ENCODE peak calls at places on chromosomes 12 and 14, in six cellular contexts. S is K562, A is H1, D is GM12878, W is GM12892, M is HepG2. L is an unnamed sample.

GRCh38 chr12:126507231-126507630 is 1442.0 kb downstream of the AACS start:
- DNase-seq in D (no peak), A (no peak), W (no peak), S (no peak), M (no peak), L (no peak)

GRCh38 chr12:26047401-26048226 is 77.2 kb downstream of the BHLHE41 start:
- DNase-seq in A (peak), M (no peak), W (no peak), S (no peak), D (no peak), L (no peak)

GRCh38 chr14:20690848-20691640 is 2.5 kb downstream of the ANG start:
- DNase-seq in M (peak), D (peak), W (no peak), A (peak), S (peak), L (peak)

GRCh38 chr14:23349156-23349845 is 3.4 kb downstream of the SLC22A17 start:
- DNase-seq in W (no peak), S (no peak), D (no peak), M (no peak), A (no peak), L (no peak)

GRCh38 chr14:53226553-53226952 is 73.4 kb upstream of the DDHD1 start:
- DNase-seq in M (no peak), S (no peak), D (no peak), A (no peak), W (no peak), L (no peak)

GRCh38 chr12:23862746-23863145 is 86.7 kb downstream of the SOX5 start:
- DNase-seq in M (no peak), S (no peak), D (no peak), A (no peak), W (no peak), L (no peak)

GRCh38 chr12:1820191-1820599 is at the start of gene LRTM2:
- DNase-seq in A (no peak), S (no peak), W (no peak), M (no peak), D (no peak), L (no peak)

GRCh38 chr12:104011265-104011664 is 38.7 kb downstream of the GLT8D2 start:
- DNase-seq in M (no peak), W (no peak), S (no peak), D (no peak), A (no peak), L (no peak)

GRCh38 chr14:59190372-59190771 is 1.9 kb downstream of the DAAM1 start:
- DNase-seq in D (no peak), W (no peak), M (peak), S (peak), A (no peak), L (no peak)

GRCh38 chr12:65896743-65897142 is 72.5 kb downstream of the HMGA2 start:
- DNase-seq in M (no peak), A (no peak), D (no peak), S (no peak), W (no peak), L (no peak)

GRCh38 chr14:75222208-75222701 is 45.8 kb upstream of the TMED10 start:
- DNase-seq in A (no peak), M (no peak), S (no peak), W (peak), D (peak), L (no peak)

GRCh38 chr14:78933948-78934524 is 763.9 kb downstream of the NRXN3 start:
- DNase-seq in D (no peak), A (no peak), S (peak), M (peak), W (no peak), L (peak)

GRCh38 chr12:94582591-94582990 is 67.8 kb downstream of the TMCC3 start:
- DNase-seq in M (no peak), S (no peak), D (no peak), A (no peak), W (no peak), L (no peak)

GRCh38 chr12:30862486-30862885 is 64.1 kb upstream of the TSPAN11 start:
- DNase-seq in M (no peak), D (no peak), S (no peak), A (no peak), W (no peak), L (no peak)

GRCh38 chr12:110436231-110436630 is 13.9 kb downstream of the ARPC3 start:
- DNase-seq in M (no peak), D (no peak), A (no peak), S (no peak), W (no peak), L (no peak)

GRCh38 chr14:68807148-68807600 is 14.3 kb upstream of the ZFP36L1 start:
- DNase-seq in A (peak), D (no peak), M (peak), S (no peak), W (no peak), L (no peak)

GRCh38 chr14:68888883-68889282 is 90.2 kb downstream of the ACTN1 start:
- DNase-seq in D (no peak), A (no peak), M (no peak), W (no peak), S (no peak), L (no peak)

GRCh38 chr14:75223664-75224154 is 47.3 kb upstream of the TMED10 start:
- DNase-seq in M (no peak), A (no peak), D (peak), S (no peak), W (no peak), L (no peak)

GRCh38 chr14:23101986-23102625 is 2.7 kb downstream of the CIROP start:
- DNase-seq in S (no peak), D (no peak), W (no peak), A (no peak), M (no peak), L (no peak)

GRCh38 chr14:64438181-64438839 is 27.0 kb upstream of the AKAP5 start:
- DNase-seq in M (no peak), A (no peak), W (no peak), D (no peak), S (no peak), L (no peak)

GRCh38 chr14:63840981-63841380 is 11.8 kb upstream of the SYNE2 start:
- DNase-seq in M (peak), S (no peak), D (no peak), W (no peak), A (peak), L (no peak)

GRCh38 chr12:30988887-30989286 is 62.3 kb downstream of the TSPAN11 start:
- DNase-seq in A (no peak), S (no peak), M (no peak), D (no peak), W (no peak), L (no peak)

GRCh38 chr12:1398673-1399072 is 195.7 kb downstream of the FBXL14 start:
- DNase-seq in A (no peak), D (no peak), M (no peak), S (no peak), W (no peak), L (no peak)

GRCh38 chr14:101082436-101083384 is 179.2 kb upstream of the RTL1 start:
- DNase-seq in W (no peak), M (no peak), A (no peak), D (no peak), S (no peak), L (no peak)

GRCh38 chr14:54902143-54902520 is 494 bp downstream of the GCH1 start:
- DNase-seq in W (no peak), D (no peak), M (peak), A (peak), S (peak), L (peak)

GRCh38 chr12:62934799-62935674 is at the start of gene PPM1H:
- DNase-seq in A (peak), W (peak), S (peak), D (no peak), M (peak), L (peak)

GRCh38 chr12:100460702-100461101 is 13.0 kb upstream of the NR1H4 start:
- DNase-seq in A (no peak), W (no peak), D (no peak), S (no peak), M (no peak), L (no peak)

GRCh38 chr12:124458220-124458991 is 109.0 kb downstream of the NCOR2 start:
- DNase-seq in D (no peak), W (no peak), A (no peak), S (no peak), M (no peak), L (no peak)

GRCh38 chr12:124456652-124457152 is 110.7 kb downstream of the NCOR2 start:
- DNase-seq in S (no peak), D (no peak), A (no peak), M (no peak), W (peak), L (peak)

GRCh38 chr12:124456133-124456651 is 111.2 kb downstream of the NCOR2 start:
- DNase-seq in W (no peak), D (no peak), S (no peak), A (no peak), M (no peak), L (no peak)

GRCh38 chr12:124458992-124459851 is 108.2 kb downstream of the NCOR2 start:
- DNase-seq in A (no peak), S (no peak), M (no peak), D (no peak), W (no peak), L (no peak)

GRCh38 chr12:124457287-124458219 is 109.9 kb downstream of the NCOR2 start:
- DNase-seq in A (no peak), D (no peak), M (no peak), W (peak), S (no peak), L (peak)
- TF ChIP-seq POLR2A in A (no peak), D (peak), M (no peak), W (peak), S (no peak), L (peak)

DNA sequence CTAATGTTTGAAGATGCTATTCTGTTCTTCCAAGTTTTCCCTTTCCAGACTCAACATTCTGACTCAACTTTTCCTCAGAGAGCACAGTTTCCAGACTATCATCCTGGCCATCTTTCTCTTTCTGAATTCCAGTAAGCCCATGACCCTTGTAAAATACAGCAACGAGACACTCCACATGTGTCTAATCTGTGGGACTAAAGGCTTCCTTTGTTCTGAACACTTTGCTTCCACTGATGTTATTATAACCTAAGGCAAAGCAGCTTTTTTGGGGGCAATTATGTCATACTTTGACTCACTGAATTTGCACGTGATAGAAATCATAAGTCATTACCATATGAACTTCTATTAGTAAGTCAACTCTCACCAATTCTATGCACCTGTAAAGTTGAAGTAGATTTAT is 6.3 kb upstream of the ART4 start:
- DNase-seq in A (no peak), S (no peak), M (no peak), W (no peak), D (no peak), L (no peak)
- TF ChIP-seq TAF1 in A (no peak), S (no peak), M (no peak), W (no peak), D (no peak), L (no peak)

DNA sequence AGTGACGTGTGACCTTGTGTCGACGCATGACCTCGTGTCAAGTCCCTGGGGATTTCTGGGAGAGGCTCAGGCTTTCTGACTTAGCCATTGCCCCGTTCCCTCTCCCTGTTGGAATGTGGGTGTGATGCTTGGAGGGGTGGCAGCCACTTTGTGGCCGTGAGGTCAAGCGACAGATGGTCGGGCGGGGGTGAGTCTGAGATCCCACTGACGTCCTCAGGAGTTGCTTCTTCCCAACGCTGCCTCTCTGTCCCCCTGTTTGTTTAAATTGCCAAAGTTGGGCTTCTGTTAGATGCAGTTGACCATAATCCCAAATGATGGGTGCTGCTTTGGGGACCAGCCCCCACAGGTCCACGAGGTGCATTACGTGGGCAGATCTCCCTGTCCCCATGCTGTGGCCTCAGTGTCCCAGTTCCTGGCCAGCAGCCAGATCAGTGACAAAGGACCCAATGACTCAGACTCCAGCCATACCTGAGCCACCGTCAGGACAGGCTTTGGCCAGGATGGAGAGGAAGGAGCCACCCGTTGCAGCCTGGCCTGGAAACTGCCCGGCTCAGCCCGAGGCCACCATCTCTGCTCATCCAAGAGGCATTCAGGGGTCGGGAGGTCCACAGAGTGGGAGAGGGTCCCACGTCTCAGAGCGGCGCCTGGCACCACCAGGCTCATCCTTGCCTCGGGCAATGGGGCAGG is 34.4 kb upstream of the GALNT9 start:
- DNase-seq in W (no peak), D (no peak), S (no peak), A (no peak), M (no peak), L (no peak)
- TF ChIP-seq POLR2AphosphoS5 in W (no peak), D (no peak), S (no peak), A (no peak), M (no peak), L (no peak)

DNA sequence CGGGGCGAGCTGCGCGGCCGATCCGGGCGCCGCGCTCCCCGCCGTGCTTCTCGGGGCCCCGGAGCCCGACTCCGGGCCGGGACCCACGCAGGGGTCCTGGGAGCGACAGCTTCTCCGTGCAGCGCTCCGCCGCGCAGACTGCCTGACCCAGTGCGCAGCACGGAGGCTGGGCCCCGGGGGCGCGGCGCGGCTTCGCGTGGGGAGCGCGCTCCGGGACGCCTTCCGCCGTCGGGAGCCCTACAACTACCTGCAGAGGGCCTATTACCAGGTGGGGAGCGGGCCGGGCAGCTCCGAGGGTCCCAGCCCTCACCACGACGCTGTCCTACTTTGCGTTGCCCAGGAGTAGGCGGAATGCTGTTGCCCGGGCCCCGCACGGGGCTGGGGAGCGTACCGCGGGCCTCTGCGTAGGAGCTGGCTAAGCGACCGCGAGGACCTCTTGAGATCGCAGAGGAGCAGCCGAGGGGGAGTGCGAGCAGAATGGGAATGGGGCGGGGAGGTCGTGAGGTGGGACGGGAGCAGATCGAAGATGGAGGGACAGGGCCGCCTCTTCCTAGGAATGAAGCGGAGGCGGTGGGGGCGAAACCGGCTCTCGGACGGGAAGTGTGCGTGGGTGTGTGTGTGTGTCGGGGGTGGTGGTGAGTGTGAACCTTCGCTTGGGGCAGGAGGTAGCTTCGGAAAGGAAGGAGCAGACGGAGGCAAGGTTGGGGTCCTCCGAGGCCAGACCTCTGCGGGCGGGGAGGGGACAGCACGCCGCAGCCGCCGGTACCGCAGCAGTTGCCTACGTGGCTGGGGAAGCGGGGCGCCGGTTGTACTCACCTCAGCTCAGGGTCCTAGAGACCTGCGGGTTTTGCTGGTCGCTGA is 694 bp downstream of the P3H3 start:
- DNase-seq in D (no peak), W (no peak), M (no peak), A (peak), S (peak), L (no peak)
- TF ChIP-seq POLR2A in D (peak), W (no peak), M (no peak), A (peak), S (peak), L (no peak)

GRCh38 chr14:35159742-35160409 is 37.5 kb downstream of the PRORP start:
- DNase-seq in A (no peak), W (no peak), S (no peak), M (peak), D (no peak), L (no peak)
- TF ChIP-seq TAF1 in A (no peak), W (no peak), S (no peak), M (no peak), D (no peak), L (no peak)

GRCh38 chr14:91281346-91281745 is 36.8 kb upstream of the GPR68 start:
- DNase-seq in S (no peak), M (no peak), W (no peak), A (no peak), D (no peak), L (no peak)

GRCh38 chr14:91277546-91278382 is 33.3 kb upstream of the GPR68 start:
- DNase-seq in S (no peak), A (no peak), W (no peak), M (no peak), D (no peak), L (no peak)

GRCh38 chr14:91279354-91279753 is 34.9 kb upstream of the GPR68 start:
- DNase-seq in D (no peak), S (no peak), A (no peak), M (no peak), W (no peak), L (no peak)

GRCh38 chr14:91278383-91278715 is 33.8 kb upstream of the GPR68 start:
- DNase-seq in A (no peak), D (no peak), W (no peak), S (no peak), M (no peak), L (no peak)

DNA sequence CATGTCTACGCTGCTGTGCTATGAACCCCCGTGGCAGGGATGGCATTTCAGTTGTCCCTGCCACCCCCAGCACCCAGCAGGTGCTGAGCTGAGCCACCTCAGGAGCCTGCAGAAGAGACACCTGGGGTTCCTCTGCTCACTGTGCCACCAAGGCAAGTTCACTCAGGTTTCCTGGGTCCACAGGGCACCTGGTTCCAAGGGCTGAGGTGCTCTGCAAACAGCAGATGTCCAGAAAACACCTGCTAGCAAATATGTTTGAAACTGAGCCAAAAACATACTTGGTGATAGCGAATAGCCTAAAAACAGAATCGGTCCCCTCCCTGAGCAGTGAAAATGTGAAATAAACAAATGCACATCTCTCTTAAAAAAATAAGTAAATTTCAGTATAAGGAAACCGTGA is 35.6 kb upstream of the GPR68 start:
- DNase-seq in W (no peak), M (no peak), S (no peak), D (no peak), A (no peak), L (no peak)
- TF ChIP-seq POLR2AphosphoS5 in W (no peak), M (no peak), S (no peak), D (no peak), A (no peak), L (no peak)

GRCh38 chr12:56160160-56160763 is 2.1 kb downstream of the MYL6 start:
- DNase-seq in A (no peak), S (no peak), W (no peak), M (no peak), D (no peak), L (no peak)
- TF ChIP-seq POLR2A in A (peak), S (peak), W (peak), M (no peak), D (no peak), L (peak)